ENCODE peak calls at places on chromosomes 2 and 18, in five cellular contexts. One of them, this sample, is unnamed.

GRCh38 chr18:46754661-46755292 is 2.1 kb downstream of the ST8SIA5 start:
- DNase-seq in activated naive CD8-positive, alpha-beta T cell treated with anti-CD3 and anti-CD28 coated beads for 36 hours: no peak
- DNase-seq in ELR: no peak
- DNase-seq in HTR-8/SVneo: no peak
- DNase-seq in NCI-H446: no peak
- DNase-seq in this sample: no peak

GRCh38 chr2:234512884-234513669 is 16.2 kb upstream of the ARL4C start:
- DNase-seq in activated naive CD8-positive, alpha-beta T cell treated with anti-CD3 and anti-CD28 coated beads for 36 hours: no peak
- DNase-seq in ELR: peak
- DNase-seq in HTR-8/SVneo: no peak
- DNase-seq in NCI-H446: no peak
- DNase-seq in this sample: no peak

GRCh38 chr2:3270095-3270478 is 107.5 kb downstream of the EIPR1 start:
- DNase-seq in activated naive CD8-positive, alpha-beta T cell treated with anti-CD3 and anti-CD28 coated beads for 36 hours: no peak
- DNase-seq in ELR: no peak
- DNase-seq in HTR-8/SVneo: no peak
- DNase-seq in NCI-H446: no peak
- DNase-seq in this sample: no peak

GRCh38 chr2:201786471-201786870 is 5.7 kb upstream of the ALS2 start:
- DNase-seq in activated naive CD8-positive, alpha-beta T cell treated with anti-CD3 and anti-CD28 coated beads for 36 hours: no peak
- DNase-seq in ELR: no peak
- DNase-seq in HTR-8/SVneo: no peak
- DNase-seq in NCI-H446: no peak
- DNase-seq in this sample: no peak

GRCh38 chr2:164840930-164841718 is 499 bp downstream of the COBLL1 start:
- DNase-seq in activated naive CD8-positive, alpha-beta T cell treated with anti-CD3 and anti-CD28 coated beads for 36 hours: peak
- DNase-seq in ELR: peak
- DNase-seq in HTR-8/SVneo: peak
- DNase-seq in NCI-H446: peak
- DNase-seq in this sample: peak

GRCh38 chr2:222142027-222142426 is 156.8 kb downstream of the PAX3 start:
- DNase-seq in activated naive CD8-positive, alpha-beta T cell treated with anti-CD3 and anti-CD28 coated beads for 36 hours: no peak
- DNase-seq in ELR: peak
- DNase-seq in HTR-8/SVneo: peak
- DNase-seq in NCI-H446: no peak
- DNase-seq in this sample: peak

GRCh38 chr18:70663141-70663540 is 374.3 kb downstream of the SOCS6 start:
- DNase-seq in activated naive CD8-positive, alpha-beta T cell treated with anti-CD3 and anti-CD28 coated beads for 36 hours: no peak
- DNase-seq in ELR: no peak
- DNase-seq in HTR-8/SVneo: no peak
- DNase-seq in NCI-H446: no peak
- DNase-seq in this sample: no peak

GRCh38 chr18:69081846-69082245 is 284.0 kb downstream of the CCDC102B start:
- DNase-seq in activated naive CD8-positive, alpha-beta T cell treated with anti-CD3 and anti-CD28 coated beads for 36 hours: no peak
- DNase-seq in ELR: no peak
- DNase-seq in HTR-8/SVneo: no peak
- DNase-seq in NCI-H446: no peak
- DNase-seq in this sample: no peak

GRCh38 chr2:136131484-136131960 is 13.6 kb upstream of the CXCR4 start:
- DNase-seq in activated naive CD8-positive, alpha-beta T cell treated with anti-CD3 and anti-CD28 coated beads for 36 hours: no peak
- DNase-seq in ELR: no peak
- DNase-seq in HTR-8/SVneo: no peak
- DNase-seq in NCI-H446: no peak
- DNase-seq in this sample: no peak

GRCh38 chr2:71530246-71530986 is 77.1 kb downstream of the DYSF start:
- DNase-seq in activated naive CD8-positive, alpha-beta T cell treated with anti-CD3 and anti-CD28 coated beads for 36 hours: peak
- DNase-seq in ELR: peak
- DNase-seq in HTR-8/SVneo: peak
- DNase-seq in NCI-H446: no peak
- DNase-seq in this sample: peak

GRCh38 chr2:70523996-70524965 is 29.3 kb downstream of the TGFA start:
- DNase-seq in activated naive CD8-positive, alpha-beta T cell treated with anti-CD3 and anti-CD28 coated beads for 36 hours: peak
- DNase-seq in ELR: peak
- DNase-seq in HTR-8/SVneo: peak
- DNase-seq in NCI-H446: no peak
- DNase-seq in this sample: peak

GRCh38 chr2:217079165-217079564 is 219.3 kb upstream of the TNP1 start:
- DNase-seq in activated naive CD8-positive, alpha-beta T cell treated with anti-CD3 and anti-CD28 coated beads for 36 hours: no peak
- DNase-seq in ELR: no peak
- DNase-seq in HTR-8/SVneo: no peak
- DNase-seq in NCI-H446: no peak
- DNase-seq in this sample: no peak

GRCh38 chr2:150234787-150235512 is 252.5 kb downstream of the RND3 start:
- DNase-seq in activated naive CD8-positive, alpha-beta T cell treated with anti-CD3 and anti-CD28 coated beads for 36 hours: no peak
- DNase-seq in ELR: peak
- DNase-seq in HTR-8/SVneo: peak
- DNase-seq in NCI-H446: peak
- DNase-seq in this sample: peak

GRCh38 chr2:112706170-112706664 is 14.6 kb upstream of the NT5DC4 start:
- DNase-seq in activated naive CD8-positive, alpha-beta T cell treated with anti-CD3 and anti-CD28 coated beads for 36 hours: peak
- DNase-seq in ELR: peak
- DNase-seq in HTR-8/SVneo: no peak
- DNase-seq in NCI-H446: no peak
- DNase-seq in this sample: peak

GRCh38 chr18:63218472-63218871 is 101.1 kb downstream of the BCL2 start:
- DNase-seq in activated naive CD8-positive, alpha-beta T cell treated with anti-CD3 and anti-CD28 coated beads for 36 hours: no peak
- DNase-seq in ELR: no peak
- DNase-seq in HTR-8/SVneo: no peak
- DNase-seq in NCI-H446: no peak
- DNase-seq in this sample: no peak

GRCh38 chr18:74316257-74317180 is 880 bp downstream of the C18orf63 start:
- DNase-seq in activated naive CD8-positive, alpha-beta T cell treated with anti-CD3 and anti-CD28 coated beads for 36 hours: no peak
- DNase-seq in ELR: peak
- DNase-seq in HTR-8/SVneo: peak
- DNase-seq in NCI-H446: no peak
- DNase-seq in this sample: peak

This sample was measured in foreskin keratinocyte.